ENCODE peak calls at places on chromosomes 12 and 14, in eight cellular contexts. R is nucleus accumbens; P is mesenchymal stem cell; B is HCEC 1CT; Z is PC-3; N is AG09319; T is activated T-cell treated with anti-CD3 and anti-CD28 coated beads for 4 hours; L is stimulated activated CD8-positive, alpha-beta memory T cell treated with anti-CD3 and anti-CD28 coated beads, Interleukin-4, amount 100 ng/mL, for 24 hours. Q is an unnamed sample.

GRCh38 chr14:24315807-24316596 is 4.7 kb downstream of the LTB4R start:
- DNase-seq in R (no peak), P (no peak), B (no peak), Z (no peak), N (no peak), T (no peak), L (no peak), Q (no peak)

GRCh38 chr14:33564774-33565630 is 385.9 kb downstream of the EGLN3 start:
- DNase-seq in R (no peak), P (peak), B (no peak), Z (peak), N (no peak), T (no peak), L (no peak), Q (no peak)

GRCh38 chr12:50081096-50081808 is 3.9 kb upstream of the SMARCD1 start:
- DNase-seq in R (no peak), P (no peak), B (no peak), Z (no peak), N (no peak), T (no peak), L (no peak), Q (no peak)

GRCh38 chr14:73142216-73142615 is 5.9 kb downstream of the PSEN1 start:
- DNase-seq in R (no peak), P (peak), B (no peak), Z (no peak), N (no peak), T (no peak), L (no peak), Q (no peak)

GRCh38 chr14:21723431-21724045 is 49.9 kb upstream of the OR4E1 start:
- DNase-seq in R (no peak), P (peak), B (peak), Z (peak), N (no peak), T (no peak), L (no peak), Q (no peak)

GRCh38 chr12:62737201-62737600 is 197.7 kb downstream of the PPM1H start:
- DNase-seq in R (no peak), P (no peak), B (no peak), Z (no peak), N (no peak), T (no peak), L (no peak), Q (no peak)

GRCh38 chr12:69630191-69630590 is 19.5 kb upstream of the LRRC10 start:
- DNase-seq in R (no peak), P (peak), B (no peak), Z (peak), N (no peak), T (no peak), L (no peak), Q (no peak)

GRCh38 chr14:77708749-77709148 is 846 bp downstream of the SLIRP start:
- DNase-seq in R (no peak), P (no peak), B (no peak), Z (no peak), N (no peak), T (no peak), L (no peak), Q (no peak)

GRCh38 chr12:2084553-2085296 is 31.9 kb downstream of the CACNA1C start:
- DNase-seq in R (no peak), P (peak), B (peak), Z (peak), N (peak), T (no peak), L (no peak), Q (no peak)

GRCh38 chr14:28707814-28708213 is 58.8 kb upstream of the FOXG1 start:
- DNase-seq in R (no peak), P (peak), B (peak), Z (peak), N (no peak), T (no peak), L (no peak), Q (peak)

GRCh38 chr12:101323255-101323654 is 43.4 kb downstream of the UTP20 start:
- DNase-seq in R (no peak), P (no peak), B (no peak), Z (peak), N (no peak), T (no peak), L (no peak), Q (no peak)

GRCh38 chr12:105315726-105316125 is 14.8 kb upstream of the C12orf75 start:
- DNase-seq in R (no peak), P (no peak), B (no peak), Z (no peak), N (no peak), T (no peak), L (no peak), Q (peak)

GRCh38 chr12:4134434-4134762 is 139.2 kb upstream of the CCND2 start:
- DNase-seq in R (no peak), P (no peak), B (no peak), Z (no peak), N (no peak), T (no peak), L (no peak), Q (no peak)

GRCh38 chr12:57175428-57176138 is 28.2 kb upstream of the LRP1-AS start:
- DNase-seq in R (peak), P (peak), B (peak), Z (peak), N (peak), T (peak), L (peak), Q (peak)

GRCh38 chr12:96354326-96354725 is 45.9 kb downstream of the CDK17 start:
- DNase-seq in R (no peak), P (peak), B (peak), Z (no peak), N (no peak), T (no peak), L (no peak), Q (no peak)

GRCh38 chr12:115245005-115245404 is 561.0 kb upstream of the TBX3 start:
- DNase-seq in R (no peak), P (no peak), B (no peak), Z (no peak), N (no peak), T (no peak), L (no peak), Q (no peak)

GRCh38 chr14:101257551-101257950 is 303.7 kb upstream of the DIO3 start:
- DNase-seq in R (no peak), P (no peak), B (no peak), Z (no peak), N (no peak), T (no peak), L (no peak), Q (no peak)

GRCh38 chr12:65925626-65926025 is 101.3 kb downstream of the HMGA2 start:
- DNase-seq in R (no peak), P (no peak), B (no peak), Z (no peak), N (no peak), T (no peak), L (no peak), Q (no peak)

GRCh38 chr12:108009442-108009841 is 119.6 kb upstream of the WSCD2 start:
- DNase-seq in R (no peak), P (no peak), B (no peak), Z (no peak), N (no peak), T (no peak), L (no peak), Q (no peak)

GRCh38 chr12:11837318-11837934 is 188.0 kb downstream of the ETV6 start:
- DNase-seq in R (no peak), P (no peak), B (no peak), Z (no peak), N (no peak), T (no peak), L (no peak), Q (no peak)

GRCh38 chr14:85195872-85196477 is 334.0 kb upstream of the FLRT2 start:
- DNase-seq in R (no peak), P (peak), B (peak), Z (peak), N (no peak), T (no peak), L (no peak), Q (no peak)

GRCh38 chr14:34450958-34451357 is 11.1 kb downstream of the SPTSSA start:
- DNase-seq in R (no peak), P (no peak), B (no peak), Z (no peak), N (no peak), T (no peak), L (no peak), Q (no peak)

GRCh38 chr12:92133166-92133565 is 12.5 kb downstream of the BTG1 start:
- DNase-seq in R (no peak), P (no peak), B (no peak), Z (no peak), N (no peak), T (no peak), L (no peak), Q (no peak)

GRCh38 chr14:61528591-61529021 is 166.7 kb upstream of the HIF1A start:
- DNase-seq in R (no peak), P (peak), B (peak), Z (peak), N (no peak), T (no peak), L (no peak), Q (peak)

GRCh38 chr14:68506021-68506644 is 286.7 kb downstream of the ZFP36L1 start:
- DNase-seq in R (no peak), P (peak), B (no peak), Z (peak), N (no peak), T (no peak), L (no peak), Q (no peak)

GRCh38 chr12:49253033-49253623 is 11.8 kb upstream of the TUBA1C start:
- DNase-seq in R (no peak), P (no peak), B (no peak), Z (no peak), N (no peak), T (no peak), L (no peak), Q (no peak)

Q was measured in epithelial cell of prostate.